ENCODE peak calls at places on chromosomes 2 and 18, in five cellular contexts. Q, Y, P, R and O are unnamed samples.

GRCh38 chr2:240069846-240070245 is 16.5 kb upstream of the OR6B3 start:
- DNase-seq in Q (no peak), Y (no peak), P (no peak), R (no peak), O (no peak)

GRCh38 chr2:52934354-52934898 is 833.2 kb upstream of the CHAC2 start:
- DNase-seq in Q (no peak), Y (no peak), P (peak), R (peak), O (peak)

GRCh38 chr2:238171575-238172187 is 12.9 kb downstream of the ERFE start:
- DNase-seq in Q (no peak), Y (no peak), P (no peak), R (no peak), O (no peak)

GRCh38 chr2:232235716-232236115 is 142.8 kb upstream of the ALPP start:
- DNase-seq in Q (peak), Y (no peak), P (no peak), R (no peak), O (no peak)

GRCh38 chr2:177482195-177482594 is 89.6 kb downstream of the AGPS start:
- DNase-seq in Q (no peak), Y (no peak), P (no peak), R (no peak), O (no peak)

GRCh38 chr2:65431417-65432226 is 777 bp downstream of the SPRED2 start:
- DNase-seq in Q (peak), Y (peak), P (no peak), R (peak), O (no peak)

GRCh38 chr18:427005-427404 is 73.5 kb downstream of the COLEC12 start:
- DNase-seq in Q (no peak), Y (no peak), P (no peak), R (no peak), O (no peak)

GRCh38 chr2:140442319-140442718 is 1662.1 kb upstream of the NXPH2 start:
- DNase-seq in Q (no peak), Y (no peak), P (no peak), R (no peak), O (no peak)

GRCh38 chr2:126527836-126528490 is 128.0 kb upstream of the GYPC start:
- DNase-seq in Q (peak), Y (peak), P (peak), R (peak), O (peak)

GRCh38 chr2:32008811-32009478 is 1.9 kb downstream of the MEMO1 start:
- DNase-seq in Q (no peak), Y (no peak), P (no peak), R (peak), O (no peak)

GRCh38 chr2:140597205-140597604 is 1533.6 kb downstream of the LRP1B start:
- DNase-seq in Q (no peak), Y (no peak), P (no peak), R (no peak), O (no peak)

GRCh38 chr2:216522892-216523502 is 24.4 kb downstream of the RPL37A start:
- DNase-seq in Q (no peak), Y (no peak), P (no peak), R (peak), O (no peak)

GRCh38 chr2:186523781-186524180 is 37.7 kb downstream of the ZC3H15 start:
- DNase-seq in Q (no peak), Y (no peak), P (no peak), R (no peak), O (no peak)

GRCh38 chr2:226211439-226211838 is 588.2 kb downstream of the IRS1 start:
- DNase-seq in Q (no peak), Y (no peak), P (peak), R (no peak), O (no peak)

GRCh38 chr2:216348909-216349308 is 23.4 kb downstream of the MARCHF4 start:
- DNase-seq in Q (no peak), Y (no peak), P (no peak), R (no peak), O (no peak)

GRCh38 chr2:219698684-219699439 is 71.4 kb downstream of the SLC4A3 start:
- DNase-seq in Q (no peak), Y (no peak), P (peak), R (no peak), O (no peak)

GRCh38 chr2:20164734-20165242 is 60.1 kb downstream of the SDC1 start:
- DNase-seq in Q (no peak), Y (no peak), P (no peak), R (no peak), O (no peak)

GRCh38 chr18:31258789-31259188 is 59.2 kb upstream of the DSG1 start:
- DNase-seq in Q (no peak), Y (no peak), P (no peak), R (no peak), O (no peak)

GRCh38 chr18:80159713-80160636 is 50.9 kb downstream of the ADNP2 start:
- DNase-seq in Q (peak), Y (no peak), P (no peak), R (no peak), O (no peak)

GRCh38 chr2:189505412-189505953 is 64.2 kb downstream of the WDR75 start:
- DNase-seq in Q (no peak), Y (peak), P (no peak), R (no peak), O (no peak)

GRCh38 chr18:65435529-65435928 is 315.3 kb upstream of the CDH7 start:
- DNase-seq in Q (no peak), Y (no peak), P (no peak), R (no peak), O (no peak)

GRCh38 chr2:181371195-181371594 is 86.0 kb upstream of the ITGA4 start:
- DNase-seq in Q (no peak), Y (no peak), P (no peak), R (no peak), O (no peak)

GRCh38 chr2:216132585-216132984 is 23.4 kb downstream of the XRCC5 start:
- DNase-seq in Q (no peak), Y (no peak), P (no peak), R (no peak), O (no peak)

GRCh38 chr2:102040229-102040628 is 48.5 kb downstream of the IL1R2 start:
- DNase-seq in Q (no peak), Y (no peak), P (no peak), R (no peak), O (no peak)

GRCh38 chr18:50091495-50092249 is 103.3 kb downstream of the MYO5B start:
- DNase-seq in Q (no peak), Y (no peak), P (no peak), R (no peak), O (no peak)

GRCh38 chr2:195871326-195871725 is 197.3 kb downstream of the DNAH7 start:
- DNase-seq in Q (no peak), Y (no peak), P (no peak), R (no peak), O (no peak)

GRCh38 chr2:204447722-204448121 is 97.6 kb upstream of the PARD3B start:
- DNase-seq in Q (no peak), Y (no peak), P (no peak), R (no peak), O (no peak)

GRCh38 chr2:204451766-204452165 is 93.5 kb upstream of the PARD3B start:
- DNase-seq in Q (no peak), Y (no peak), P (no peak), R (no peak), O (no peak)

GRCh38 chr2:204454672-204455380 is 90.4 kb upstream of the PARD3B start:
- DNase-seq in Q (no peak), Y (no peak), P (no peak), R (no peak), O (no peak)

GRCh38 chr2:204453730-204454167 is 91.5 kb upstream of the PARD3B start:
- DNase-seq in Q (peak), Y (no peak), P (no peak), R (no peak), O (no peak)

GRCh38 chr2:204452464-204453023 is 92.7 kb upstream of the PARD3B start:
- DNase-seq in Q (no peak), Y (peak), P (peak), R (peak), O (no peak)
- TF ChIP-seq ATF3 in Q (no peak), Y (no peak), P (no peak), R (no peak), O (no peak)

DNA sequence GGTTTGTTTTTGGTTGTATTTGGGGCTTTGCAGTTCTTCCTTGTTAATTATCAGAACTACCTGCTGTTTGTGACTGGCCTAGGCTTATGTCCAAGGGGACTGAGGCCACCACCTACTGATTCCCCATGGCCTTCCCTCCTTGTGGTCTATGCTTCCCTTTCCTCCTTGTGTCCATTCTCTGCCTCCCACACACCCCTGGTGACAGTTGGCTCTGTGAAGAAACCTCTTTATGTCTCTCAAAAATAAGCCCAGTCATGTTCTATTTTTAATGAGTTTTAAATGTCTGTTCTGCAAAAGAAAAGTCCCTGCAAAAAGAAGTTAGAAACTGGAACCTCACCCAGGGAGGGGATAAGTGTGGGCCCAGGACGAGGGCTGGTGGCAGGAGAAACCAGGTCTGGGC is 105.0 kb downstream of the SMC6 start:
- DNase-seq in Q (no peak), Y (no peak), P (no peak), R (no peak), O (no peak)
- TF ChIP-seq ATF3 in Q (no peak), Y (no peak), P (no peak), R (no peak), O (no peak)

GRCh38 chr2:84894131-84894586 is 11.3 kb upstream of the TMSB10 start:
- DNase-seq in Q (peak), Y (no peak), P (no peak), R (no peak), O (no peak)

GRCh38 chr2:84888401-84889276 is 7.8 kb upstream of the TRABD2A start:
- DNase-seq in Q (no peak), Y (no peak), P (no peak), R (no peak), O (peak)

GRCh38 chr2:84889332-84889731 is 8.4 kb upstream of the TRABD2A start:
- DNase-seq in Q (no peak), Y (no peak), P (no peak), R (no peak), O (no peak)

GRCh38 chr2:84894758-84895520 is 10.5 kb upstream of the TMSB10 start:
- DNase-seq in Q (no peak), Y (no peak), P (no peak), R (no peak), O (no peak)

DNA sequence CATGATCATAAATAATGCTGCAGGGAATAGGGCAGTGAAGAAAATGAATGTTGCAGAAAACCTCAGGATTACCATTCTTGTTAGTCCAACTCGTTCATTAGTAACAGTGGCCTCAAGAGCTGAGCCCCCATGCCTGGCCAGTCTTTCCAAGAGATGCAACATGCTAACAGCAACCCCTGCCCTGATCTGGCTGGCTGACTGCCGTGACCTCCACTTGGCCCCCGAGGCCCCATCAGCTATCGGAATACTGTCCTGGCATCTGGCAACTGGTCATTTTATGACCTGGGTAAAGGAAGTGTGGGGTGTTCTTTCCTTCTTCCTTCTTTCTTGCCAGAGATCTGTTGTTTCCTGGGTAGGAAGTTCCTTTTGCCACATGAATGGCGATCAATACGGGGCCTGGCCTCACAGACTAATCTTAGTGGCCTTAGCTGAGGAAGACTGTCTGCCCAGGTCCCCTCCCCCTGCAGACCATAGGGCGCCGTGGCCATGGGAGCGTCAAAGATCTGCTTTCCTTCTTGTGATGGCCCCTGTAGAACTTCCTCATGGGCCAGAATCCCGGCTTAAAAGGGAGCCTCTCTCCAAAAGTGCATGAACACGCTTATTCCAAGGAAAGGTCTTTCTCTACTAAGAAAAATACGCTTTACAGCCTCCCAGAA is 10.6 kb upstream of the TRABD2A start:
- DNase-seq in Q (no peak), Y (no peak), P (no peak), R (no peak), O (no peak)
- TF ChIP-seq ATF3 in Q (no peak), Y (no peak), P (no peak), R (no peak), O (no peak)

GRCh38 chr2:165634855-165635254 is 159.2 kb downstream of the GALNT3 start:
- DNase-seq in Q (peak), Y (no peak), P (no peak), R (no peak), O (no peak)
- TF ChIP-seq ATF3 in Q (no peak), Y (no peak), P (no peak), R (no peak), O (no peak)